ENCODE peak calls at places on chromosomes 4 and X, in four cellular contexts. D, V, H and J are unnamed samples.

GRCh38 chr4:88533937-88534750 is 10.6 kb upstream of the PYURF start:
- DNase-seq in D (no peak), V (no peak), H (no peak), J (peak; percentile 23)

GRCh38 chrX:151609222-151609621 is 45.7 kb downstream of the PASD1 start:
- DNase-seq in D (no peak), V (peak; percentile 22), H (no peak), J (no peak)

GRCh38 chrX:39238017-39238416 is 436.8 kb downstream of the MID1IP1 start:
- DNase-seq in D (no peak), V (no peak), H (no peak), J (no peak)

GRCh38 chr4:137226900-137227299 is 305.4 kb downstream of the PCDH18 start:
- DNase-seq in D (no peak), V (no peak), H (no peak), J (peak; percentile 51)

GRCh38 chr4:39718366-39719323 is 20.7 kb downstream of the UBE2K start:
- DNase-seq in D (no peak), V (no peak), H (no peak), J (no peak)

GRCh38 chrX:107700317-107700774 is 72.0 kb downstream of the PRPS1 start:
- DNase-seq in D (no peak), V (no peak), H (no peak), J (no peak)

GRCh38 chr4:13544556-13545393 is 467 bp upstream of the NKX3-2 start:
- DNase-seq in D (no peak), V (peak; percentile 66), H (peak; percentile 94), J (peak; percentile 98)

GRCh38 chr4:119184128-119184527 is 28.4 kb upstream of the USP53 start:
- DNase-seq in D (no peak), V (no peak), H (no peak), J (no peak)

GRCh38 chr4:164935363-164935762 is 42.1 kb downstream of the TRIM61 start:
- DNase-seq in D (peak; percentile 51), V (peak; percentile 25), H (no peak), J (peak; percentile 77)

GRCh38 chr4:111040904-111041303 is 418.0 kb upstream of the PITX2 start:
- DNase-seq in D (no peak), V (no peak), H (no peak), J (no peak)

GRCh38 chrX:119502727-119503483 is 34.7 kb downstream of the SLC25A5 start:
- DNase-seq in D (no peak), V (peak; percentile 65), H (no peak), J (no peak)

GRCh38 chr4:174522183-174523002 is at the start of gene HPGD:
- DNase-seq in D (no peak), V (no peak), H (peak; percentile 25), J (peak; percentile 73)

GRCh38 chr4:146245246-146245645 is 30.9 kb downstream of the REELD1 start:
- DNase-seq in D (no peak), V (no peak), H (no peak), J (no peak)

GRCh38 chr4:12881945-12882589 is 602.1 kb downstream of the RAB28 start:
- DNase-seq in D (no peak), V (no peak), H (no peak), J (no peak)

GRCh38 chr4:171588764-171589163 is 224.4 kb upstream of the GALNTL6 start:
- DNase-seq in D (no peak), V (no peak), H (no peak), J (no peak)

GRCh38 chr4:165294907-165295306 is 32.6 kb upstream of the MSMO1 start:
- DNase-seq in D (peak; percentile 25), V (no peak), H (no peak), J (peak; percentile 18)

GRCh38 chr4:15882675-15883086 is 55.9 kb downstream of the FGFBP1 start:
- DNase-seq in D (peak; percentile 64), V (peak; percentile 64), H (peak; percentile 44), J (peak; percentile 86)

GRCh38 chr4:153161599-153161971 is 42.7 kb upstream of the TRIM2 start:
- DNase-seq in D (no peak), V (no peak), H (no peak), J (no peak)

GRCh38 chrX:71366674-71367256 is 608 bp downstream of the TAF1 start:
- DNase-seq in D (no peak), V (no peak), H (peak; percentile 21), J (peak; percentile 14)

GRCh38 chrX:24231169-24231568 is 81.6 kb downstream of the ZFX start:
- DNase-seq in D (no peak), V (no peak), H (peak; percentile 38), J (no peak)

GRCh38 chr4:137124278-137124932 is 407.9 kb downstream of the PCDH18 start:
- DNase-seq in D (peak; percentile 1), V (peak; percentile 17), H (no peak), J (peak; percentile 65)

GRCh38 chr4:101256222-101256621 is 91.1 kb downstream of the PPP3CA start:
- DNase-seq in D (no peak), V (peak; percentile 11), H (no peak), J (no peak)

GRCh38 chrX:71111141-71111843 is at the start of gene IL2RG:
- DNase-seq in D (peak; percentile 87), V (no peak), H (peak; percentile 45), J (no peak)

GRCh38 chr4:14022428-14022827 is 394.9 kb upstream of the BOD1L1 start:
- DNase-seq in D (no peak), V (no peak), H (no peak), J (no peak)

GRCh38 chrX:115067812-115068211 is 50.4 kb upstream of the IL13RA2 start:
- DNase-seq in D (no peak), V (no peak), H (no peak), J (no peak)

GRCh38 chr4:151251922-151252321 is 25.0 kb upstream of the PRSS48 start:
- DNase-seq in D (no peak), V (peak; percentile 91), H (no peak), J (no peak)

GRCh38 chrX:52425710-52426245 is 57.0 kb downstream of the XAGE2 start:
- DNase-seq in D (no peak), V (no peak), H (no peak), J (no peak)

GRCh38 chr4:7323872-7324650 is 110.7 kb downstream of the PSAPL1 start:
- DNase-seq in D (no peak), V (peak; percentile 7), H (no peak), J (no peak)

GRCh38 chr4:148065069-148065468 is 333.2 kb downstream of the ARHGAP10 start:
- DNase-seq in D (no peak), V (no peak), H (no peak), J (no peak)

GRCh38 chr4:22203436-22204011 is 255.0 kb upstream of the KCNIP4 start:
- DNase-seq in D (no peak), V (no peak), H (no peak), J (no peak)

GRCh38 chr4:61934201-61934600 is 734.1 kb downstream of the ADGRL3 start:
- DNase-seq in D (no peak), V (no peak), H (no peak), J (no peak)

GRCh38 chr4:46931981-46932380 is 22.9 kb upstream of the COX7B2 start:
- DNase-seq in D (peak; percentile 2), V (peak; percentile 3), H (no peak), J (peak; percentile 75)

GRCh38 chrX:12269484-12269883 is 131.2 kb downstream of the FRMPD4 start:
- DNase-seq in D (no peak), V (no peak), H (no peak), J (no peak)

GRCh38 chr4:88216395-88216794 is 58.0 kb upstream of the ABCG2 start:
- DNase-seq in D (no peak), V (peak; percentile 84), H (no peak), J (no peak)

GRCh38 chr4:37219251-37219650 is 25.3 kb upstream of the NWD2 start:
- DNase-seq in D (no peak), V (no peak), H (no peak), J (no peak)

GRCh38 chr4:2412885-2413716 is 5.3 kb downstream of the ZFYVE28 start:
- DNase-seq in D (peak; percentile 91), V (peak; percentile 70), H (peak; percentile 77), J (peak; percentile 92)

GRCh38 chrX:39251995-39252394 is 450.7 kb downstream of the MID1IP1 start:
- DNase-seq in D (no peak), V (no peak), H (no peak), J (no peak)

GRCh38 chr4:91681544-91681943 is 622.2 kb upstream of the GRID2 start:
- DNase-seq in D (no peak), V (no peak), H (no peak), J (peak; percentile 2)
- TF ChIP-seq JUNB in D (no peak), V (no peak), H (no peak), J (no peak)

DNA sequence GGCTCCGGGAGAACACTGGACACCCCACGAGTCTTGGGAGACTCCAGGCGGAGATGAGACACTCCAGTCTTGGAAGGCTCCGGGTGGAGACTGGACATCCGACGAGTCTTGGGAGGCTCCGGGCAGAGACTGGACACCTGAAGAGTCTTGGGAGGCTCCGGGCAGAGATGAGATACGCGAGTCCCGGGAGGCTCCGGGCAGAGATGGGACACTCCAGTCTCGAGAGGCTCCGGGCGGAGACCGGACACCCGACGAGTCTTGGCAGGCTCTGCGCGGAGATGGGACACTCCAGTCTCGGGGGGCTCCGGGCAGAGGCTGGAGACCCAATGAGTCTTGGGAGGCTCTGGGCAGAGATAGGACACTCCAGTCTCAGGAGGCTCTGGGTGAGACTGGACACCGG is 28.1 kb upstream of the LANCL3 start:
- DNase-seq in D (no peak), V (no peak), H (no peak), J (no peak)
- TF ChIP-seq CREB1 in D (no peak), V (no peak), H (no peak), J (no peak)

GRCh38 chr4:38503689-38504395 is 160.2 kb upstream of the KLF3 start:
- DNase-seq in D (peak; percentile 86), V (no peak), H (no peak), J (no peak)

GRCh38 chr4:38500433-38500832 is 163.6 kb upstream of the KLF3 start:
- DNase-seq in D (no peak), V (no peak), H (no peak), J (no peak)

GRCh38 chr4:38499101-38499500 is 164.9 kb upstream of the KLF3 start:
- DNase-seq in D (no peak), V (no peak), H (no peak), J (no peak)

GRCh38 chr4:38504396-38504715 is 159.6 kb upstream of the KLF3 start:
- DNase-seq in D (no peak), V (no peak), H (no peak), J (no peak)

GRCh38 chr4:38501698-38502097 is 162.3 kb upstream of the KLF3 start:
- DNase-seq in D (no peak), V (no peak), H (no peak), J (no peak)
- TF ChIP-seq JUNB in D (no peak), V (no peak), H (no peak), J (no peak)

DNA sequence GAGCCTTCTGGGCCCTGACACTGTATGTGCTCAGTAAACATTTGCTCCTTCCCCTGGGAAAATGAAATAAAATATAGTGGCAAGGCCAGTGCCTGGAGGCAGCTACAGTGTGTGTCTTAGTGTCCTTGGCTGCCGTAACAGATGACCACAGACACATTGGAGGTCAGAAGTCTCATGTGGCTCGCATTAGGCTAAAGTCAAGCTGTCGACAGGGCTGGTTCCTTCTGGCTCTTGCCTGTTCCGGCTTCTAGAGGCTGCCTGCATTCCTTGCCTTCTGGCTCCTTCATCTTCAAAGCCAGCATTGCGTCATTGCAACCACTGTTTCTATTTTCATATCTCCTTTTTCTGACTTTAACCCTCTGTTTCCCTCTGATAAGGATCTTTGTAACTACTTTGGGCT is 83.6 kb upstream of the STX18 start:
- DNase-seq in D (no peak), V (no peak), H (no peak), J (no peak)
- TF ChIP-seq CREB1 in D (no peak), V (no peak), H (no peak), J (no peak)